ENCODE peak calls at places on chromosomes 7 and 10, in eight cellular contexts. R is fibroblast of mammary gland; N is activated T-helper 1 cell treated with anti-CD3 and anti-CD28 coated beads, Interleukin-2, amount 50 U/mL, for 16 hours; D is GM12864; K is stromal cell of bone marrow; L is AML-193; T is M059J; G is fibroblast of pulmonary artery. V is an unnamed sample.
A peak's percentile ranks its signal among the peaks of the same experiment; 100 is the strongest.

GRCh38 chr10:25130911-25131310 is 43.9 kb upstream of the GPR158 start:
- DNase-seq in R (peak; percentile 14), N (no peak), D (no peak), K (peak; percentile 65), L (no peak), T (peak; percentile 0), G (peak; percentile 64), V (no peak)

GRCh38 chr10:34666008-34666700 is 148.9 kb downstream of the PARD3 start:
- DNase-seq in R (peak; percentile 94), N (no peak), D (peak; percentile 22), K (peak; percentile 87), L (peak; percentile 68), T (peak; percentile 79), G (peak; percentile 97), V (peak; percentile 92)

GRCh38 chr10:47024046-47024322 is 112.8 kb downstream of the PTPN20 start:
- DNase-seq in R (no peak), N (no peak), D (no peak), K (no peak), L (no peak), T (no peak), G (no peak), V (no peak)

GRCh38 chr10:131897297-131897899 is 3.4 kb upstream of the PPP2R2D start:
- DNase-seq in R (no peak), N (no peak), D (no peak), K (no peak), L (no peak), T (no peak), G (no peak), V (no peak)

GRCh38 chr10:24873281-24873683 is 79.1 kb downstream of the PRTFDC1 start:
- DNase-seq in R (peak; percentile 96), N (no peak), D (no peak), K (peak; percentile 69), L (no peak), T (peak; percentile 50), G (peak; percentile 98), V (peak; percentile 90)

GRCh38 chr7:148944935-148945934 is 61.1 kb upstream of the EZH2 start:
- DNase-seq in R (peak; percentile 64), N (no peak), D (no peak), K (peak; percentile 63), L (no peak), T (peak; percentile 85), G (peak; percentile 85), V (no peak)

GRCh38 chr10:95133016-95133752 is 60.9 kb upstream of the ACSM6 start:
- DNase-seq in R (peak; percentile 82), N (no peak), D (peak; percentile 70), K (peak; percentile 36), L (peak; percentile 65), T (peak; percentile 77), G (peak; percentile 88), V (peak; percentile 43)

GRCh38 chr10:129102906-129103693 is 363.9 kb upstream of the MGMT start:
- DNase-seq in R (peak; percentile 76), N (no peak), D (no peak), K (peak; percentile 49), L (no peak), T (peak; percentile 26), G (peak; percentile 51), V (no peak)

GRCh38 chr10:73965890-73966768 is 31.8 kb upstream of the VCL start:
- DNase-seq in R (peak; percentile 99), N (no peak), D (no peak), K (peak; percentile 99), L (no peak), T (peak; percentile 100), G (peak; percentile 99), V (peak; percentile 99)

GRCh38 chr10:118798186-118798811 is 43.5 kb upstream of the CACUL1 start:
- DNase-seq in R (peak; percentile 83), N (no peak), D (no peak), K (peak; percentile 75), L (no peak), T (peak; percentile 96), G (peak; percentile 63), V (peak; percentile 20)

GRCh38 chr10:114408968-114409444 is 4.7 kb upstream of the AFAP1L2 start:
- DNase-seq in R (peak; percentile 38), N (no peak), D (no peak), K (no peak), L (no peak), T (no peak), G (no peak), V (no peak)

GRCh38 chr7:17463511-17464085 is 165.1 kb downstream of the AHR start:
- DNase-seq in R (no peak), N (no peak), D (no peak), K (no peak), L (no peak), T (no peak), G (no peak), V (no peak)

GRCh38 chr10:13717936-13718772 is 131.4 kb downstream of the PRPF18 start:
- DNase-seq in R (peak; percentile 92), N (peak; percentile 8), D (no peak), K (peak; percentile 74), L (peak; percentile 68), T (peak; percentile 81), G (peak; percentile 92), V (peak; percentile 94)

GRCh38 chr7:151572136-151572535 is 52.4 kb upstream of the RHEB start:
- DNase-seq in R (peak; percentile 15), N (no peak), D (no peak), K (no peak), L (no peak), T (no peak), G (no peak), V (no peak)

GRCh38 chr7:134910968-134911367 is 75.3 kb upstream of the AGBL3 start:
- DNase-seq in R (no peak), N (no peak), D (no peak), K (no peak), L (no peak), T (no peak), G (no peak), V (no peak)

GRCh38 chr7:36658603-36659516 is 65.4 kb downstream of the AOAH start:
- DNase-seq in R (peak; percentile 92), N (no peak), D (no peak), K (peak; percentile 82), L (no peak), T (peak; percentile 98), G (peak; percentile 87), V (peak; percentile 75)

GRCh38 chr7:158816271-158816670 is 13.0 kb downstream of the ESYT2 start:
- DNase-seq in R (no peak), N (no peak), D (no peak), K (no peak), L (no peak), T (no peak), G (no peak), V (no peak)

GRCh38 chr10:30581779-30582380 is 47.7 kb downstream of the LYZL2 start:
- DNase-seq in R (peak; percentile 61), N (no peak), D (no peak), K (no peak), L (peak; percentile 30), T (peak; percentile 36), G (peak; percentile 68), V (peak; percentile 27)

GRCh38 chr7:33845991-33846509 is 59.3 kb upstream of the BMPER start:
- DNase-seq in R (peak; percentile 62), N (no peak), D (no peak), K (no peak), L (no peak), T (peak; percentile 90), G (no peak), V (no peak)

GRCh38 chr10:3525832-3526449 is 259.1 kb downstream of the KLF6 start:
- DNase-seq in R (peak; percentile 100), N (no peak), D (no peak), K (peak; percentile 98), L (no peak), T (peak; percentile 93), G (peak; percentile 96), V (peak; percentile 93)

GRCh38 chr10:74831518-74832120 is 5.2 kb downstream of the KAT6B start:
- DNase-seq in R (no peak), N (no peak), D (no peak), K (no peak), L (no peak), T (no peak), G (no peak), V (no peak)

GRCh38 chr10:122190553-122190952 is 80.5 kb upstream of the BTBD16 start:
- DNase-seq in R (peak; percentile 57), N (no peak), D (no peak), K (no peak), L (no peak), T (no peak), G (no peak), V (no peak)

V was measured in astrocyte of the cerebellum.